ENCODE peak calls at places on chromosome 11, in eight cellular contexts. U, N, M, L, Q, S, C and H are unnamed samples.

GRCh38 chr11:78036313-78036712 is 13.2 kb upstream of the KCTD14 start:
- DNase-seq in U (no peak), N (no peak), M (no peak), L (no peak), Q (no peak), S (no peak), C (no peak), H (no peak)

GRCh38 chr11:120221115-120221752 is 10.4 kb downstream of the OAF start:
- DNase-seq in U (no peak), N (no peak), M (peak; percentile 72), L (no peak), Q (peak; percentile 73), S (no peak), C (no peak), H (no peak)

GRCh38 chr11:20611445-20611844 is 12.0 kb downstream of the SLC6A5 start:
- DNase-seq in U (no peak), N (no peak), M (no peak), L (no peak), Q (no peak), S (no peak), C (no peak), H (no peak)

GRCh38 chr11:65078151-65078550 is 5.7 kb downstream of the CDCA5 start:
- DNase-seq in U (no peak), N (peak; percentile 35), M (peak; percentile 86), L (peak; percentile 66), Q (peak; percentile 92), S (no peak), C (no peak), H (peak; percentile 77)

GRCh38 chr11:127443297-127443696 is 442.7 kb upstream of the KIRREL3 start:
- DNase-seq in U (no peak), N (no peak), M (no peak), L (no peak), Q (no peak), S (no peak), C (no peak), H (no peak)

GRCh38 chr11:109960831-109961230 is 132.4 kb upstream of the ZC3H12C start:
- DNase-seq in U (peak; percentile 80), N (peak; percentile 97), M (peak; percentile 40), L (no peak), Q (no peak), S (peak; percentile 58), C (peak; percentile 95), H (no peak)

GRCh38 chr11:111910637-111911562 is 670 bp downstream of the CRYAB start:
- DNase-seq in U (no peak), N (peak; percentile 51), M (no peak), L (no peak), Q (no peak), S (no peak), C (no peak), H (no peak)

GRCh38 chr11:15195454-15196200 is 80.9 kb downstream of the INSC start:
- DNase-seq in U (peak; percentile 64), N (no peak), M (no peak), L (no peak), Q (no peak), S (no peak), C (no peak), H (no peak)

GRCh38 chr11:11179239-11179638 is 173.8 kb downstream of the CSNK2A3 start:
- DNase-seq in U (no peak), N (peak; percentile 49), M (no peak), L (no peak), Q (no peak), S (no peak), C (peak; percentile 57), H (no peak)

GRCh38 chr11:119509969-119510401 is 87.0 kb upstream of the THY1 start:
- DNase-seq in U (no peak), N (peak; percentile 87), M (no peak), L (no peak), Q (no peak), S (no peak), C (peak; percentile 66), H (no peak)

GRCh38 chr11:65477271-65478029 is 21.4 kb upstream of the MALAT1 start:
- DNase-seq in U (peak; percentile 98), N (peak; percentile 96), M (peak; percentile 98), L (peak; percentile 85), Q (peak; percentile 98), S (peak; percentile 95), C (no peak), H (peak; percentile 92)

GRCh38 chr11:112523477-112523876 is 262.8 kb upstream of the PLET1 start:
- DNase-seq in U (no peak), N (no peak), M (no peak), L (peak; percentile 29), Q (no peak), S (no peak), C (peak; percentile 19), H (no peak)

DNA sequence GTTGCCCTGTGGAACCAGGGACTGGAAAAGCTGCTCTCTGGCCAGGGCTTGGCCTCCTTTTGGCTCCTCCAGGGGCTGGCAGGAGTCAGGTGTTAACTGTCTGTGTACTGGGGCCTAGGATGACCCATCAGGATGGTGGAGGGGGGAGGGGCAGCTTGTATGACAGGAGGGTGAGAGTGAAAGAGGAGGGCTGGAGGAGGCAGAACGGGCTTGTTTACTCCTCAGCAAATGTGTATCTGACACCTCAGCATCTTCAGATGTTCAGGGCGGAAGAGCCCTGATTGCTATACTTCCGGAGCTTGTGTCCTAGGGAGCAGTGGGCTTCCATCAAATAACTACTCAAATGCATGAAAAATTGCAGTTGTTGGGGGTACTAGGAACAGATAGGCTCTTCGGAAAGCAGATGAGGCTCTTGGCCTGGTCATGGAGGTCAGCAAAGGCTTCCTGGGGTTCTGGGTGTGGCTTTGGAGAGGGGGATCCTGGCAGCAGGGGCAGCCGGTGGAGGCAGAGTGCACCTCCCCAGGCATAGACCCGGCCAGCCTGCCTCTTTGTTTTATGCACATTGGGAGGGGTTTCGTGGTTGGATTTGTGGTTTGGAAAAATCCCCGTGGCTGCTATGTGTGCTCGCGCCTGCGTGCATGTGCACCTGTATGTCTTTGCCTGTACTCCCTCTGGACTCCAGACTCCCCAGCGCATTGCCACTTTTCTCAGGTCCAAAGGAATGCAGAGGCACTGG is 31.2 kb downstream of the CD82 start:
- DNase-seq in U (no peak), N (no peak), M (no peak), L (no peak), Q (peak; percentile 72), S (no peak), C (peak; percentile 12), H (peak; percentile 45)
- TF ChIP-seq CTCF in U (no peak), N (no peak), M (no peak), L (no peak), Q (no peak), S (no peak), C (no peak), H (no peak)

DNA sequence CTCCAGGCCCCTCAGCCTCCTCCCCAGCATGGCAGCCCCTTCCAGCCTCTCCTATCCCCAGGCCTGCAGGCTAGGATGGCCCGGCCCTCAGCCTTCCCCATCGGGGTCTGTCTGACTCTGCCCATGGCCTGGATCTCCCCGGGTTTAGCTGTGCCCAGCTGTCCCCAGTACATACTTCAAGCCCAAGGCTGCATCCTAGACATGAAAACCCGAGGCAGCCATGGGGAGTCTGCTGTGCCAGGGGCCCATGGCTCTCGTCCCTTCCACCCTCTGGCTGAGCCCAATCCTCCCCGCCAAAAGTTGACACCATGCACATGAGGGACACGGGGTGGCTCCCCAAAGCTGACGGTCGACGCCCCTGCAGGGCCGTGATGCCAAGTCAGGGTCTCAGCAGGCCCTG is 22.2 kb upstream of the FADD start:
- DNase-seq in U (no peak), N (no peak), M (no peak), L (no peak), Q (no peak), S (no peak), C (no peak), H (no peak)
- TF ChIP-seq CTCF in U (no peak), N (no peak), M (no peak), L (no peak), Q (no peak), S (no peak), C (no peak), H (no peak)

DNA sequence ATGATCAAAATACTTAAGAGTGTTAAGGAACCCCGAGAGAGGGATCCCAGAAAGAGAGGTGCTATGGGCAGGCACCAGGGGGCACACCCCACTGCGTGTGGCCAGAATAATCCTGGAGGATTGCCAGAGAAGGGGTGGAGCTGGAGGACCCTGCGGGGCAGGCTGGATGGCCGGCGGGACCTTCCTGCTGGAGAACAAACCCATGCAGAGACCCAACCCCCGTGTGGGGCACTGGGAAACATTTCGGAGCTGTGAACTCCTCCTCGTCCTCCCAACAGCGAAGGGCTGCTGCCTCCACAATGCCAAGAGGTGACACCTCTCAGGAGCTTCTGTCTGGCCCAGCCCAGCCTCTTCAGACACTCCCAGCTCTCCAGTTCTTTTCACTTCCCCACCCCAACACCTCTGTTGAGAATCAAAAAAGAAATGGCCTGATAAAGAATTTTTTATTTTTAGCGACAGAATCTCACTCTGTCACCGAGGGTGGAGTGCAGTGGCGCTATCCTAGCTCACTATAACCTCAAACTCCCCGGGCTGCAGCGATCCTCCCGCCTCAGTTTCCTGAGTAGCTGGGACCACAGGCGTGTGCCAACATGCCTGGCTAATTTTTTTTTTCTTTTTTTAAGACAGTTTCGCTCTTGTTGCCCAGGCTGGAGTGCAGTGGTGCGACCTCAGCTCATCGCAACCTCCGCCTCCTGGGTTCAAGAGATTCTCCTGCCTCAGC is 25.6 kb downstream of the RHOD start:
- DNase-seq in U (no peak), N (peak; percentile 25), M (peak; percentile 34), L (no peak), Q (no peak), S (no peak), C (no peak), H (no peak)
- TF ChIP-seq CTCF in U (no peak), N (no peak), M (no peak), L (no peak), Q (no peak), S (no peak), C (no peak), H (no peak)

DNA sequence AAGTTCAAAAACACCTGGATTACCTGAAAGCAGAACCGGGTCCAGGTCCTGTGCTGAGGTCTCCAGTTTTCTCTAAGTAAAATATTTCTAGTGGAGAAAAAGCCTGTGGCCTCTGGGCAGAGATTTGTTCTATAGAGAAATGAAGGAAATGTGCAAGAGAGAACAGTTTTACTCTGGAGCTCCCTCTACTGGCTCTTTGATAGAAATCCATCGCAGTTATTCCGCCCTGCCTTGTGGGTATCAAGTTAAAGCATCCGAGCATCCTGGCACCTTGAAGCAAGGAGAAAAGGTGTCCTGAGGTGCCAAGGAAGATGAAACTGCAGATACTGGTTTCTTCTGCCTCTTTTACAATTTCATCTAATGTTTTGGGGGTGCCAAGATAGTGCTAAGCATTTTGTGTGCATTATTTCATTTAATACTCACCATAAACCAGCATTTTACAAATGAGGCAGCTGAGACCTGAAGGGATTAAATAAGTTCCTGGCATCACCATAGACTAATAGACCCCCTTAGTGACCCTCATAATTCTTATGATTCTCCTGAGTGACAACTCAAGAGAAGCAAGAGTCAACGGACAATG is 113.1 kb upstream of the HSD17B12 start:
- DNase-seq in U (no peak), N (peak; percentile 69), M (no peak), L (no peak), Q (no peak), S (no peak), C (peak; percentile 46), H (no peak)
- TF ChIP-seq CTCF in U (peak; percentile 78), N (peak; percentile 68), M (no peak), L (peak; percentile 74), Q (peak; percentile 64), S (peak; percentile 48), C (peak; percentile 78), H (peak; percentile 48)